ENCODE peak calls at places on chromosomes 16 and 17, in eight cellular contexts. V, G, W, D, C, U, A and B are unnamed samples.

GRCh38 chr16:79381552-79382042 is 218.9 kb downstream of the MAF start:
- DNase-seq in V (no peak), G (no peak), W (no peak), D (peak), C (no peak), U (no peak), A (peak), B (no peak)

GRCh38 chr17:80630721-80631120 is 86.1 kb downstream of the RPTOR start:
- DNase-seq in V (no peak), G (no peak), W (no peak), D (no peak), C (no peak), U (no peak), A (no peak), B (no peak)

GRCh38 chr17:75628425-75628824 is 4.8 kb upstream of the SMIM5 start:
- DNase-seq in V (no peak), G (no peak), W (no peak), D (no peak), C (no peak), U (no peak), A (no peak), B (no peak)

GRCh38 chr17:47291242-47291873 is 32.4 kb upstream of the EFCAB13 start:
- DNase-seq in V (no peak), G (no peak), W (no peak), D (no peak), C (no peak), U (no peak), A (no peak), B (no peak)

GRCh38 chr16:66416136-66416535 is 11.0 kb upstream of the BEAN1 start:
- DNase-seq in V (no peak), G (no peak), W (no peak), D (peak), C (no peak), U (no peak), A (no peak), B (peak)

GRCh38 chr17:52410781-52411180 is 252.3 kb upstream of the CA10 start:
- DNase-seq in V (no peak), G (peak), W (no peak), D (no peak), C (no peak), U (no peak), A (no peak), B (no peak)

GRCh38 chr16:86874141-86874540 is 295.8 kb downstream of the FOXL1 start:
- DNase-seq in V (no peak), G (peak), W (no peak), D (peak), C (no peak), U (no peak), A (no peak), B (peak)

GRCh38 chr17:14940112-14940945 is 324.8 kb downstream of the PMP22 start:
- DNase-seq in V (no peak), G (no peak), W (no peak), D (no peak), C (no peak), U (no peak), A (no peak), B (no peak)

GRCh38 chr17:42761638-42762037 is 611 bp downstream of the RAMP2 start:
- DNase-seq in V (no peak), G (no peak), W (no peak), D (no peak), C (no peak), U (no peak), A (no peak), B (no peak)

GRCh38 chr17:63881935-63882601 is at the start of gene GH2:
- DNase-seq in V (no peak), G (peak), W (peak), D (peak), C (no peak), U (no peak), A (no peak), B (peak)

GRCh38 chr16:80580109-80580832 is 39.5 kb downstream of the DYNLRB2 start:
- DNase-seq in V (no peak), G (no peak), W (peak), D (peak), C (no peak), U (no peak), A (no peak), B (peak)

GRCh38 chr16:61987474-61988012 is 48.7 kb downstream of the CDH8 start:
- DNase-seq in V (no peak), G (no peak), W (no peak), D (no peak), C (no peak), U (no peak), A (no peak), B (no peak)

GRCh38 chr16:86513471-86514277 is 3.3 kb downstream of the FOXF1 start:
- DNase-seq in V (no peak), G (no peak), W (no peak), D (no peak), C (no peak), U (no peak), A (no peak), B (no peak)

GRCh38 chr16:57533618-57534336 is 2.6 kb downstream of the CCDC102A start:
- DNase-seq in V (no peak), G (no peak), W (no peak), D (peak), C (peak), U (no peak), A (no peak), B (no peak)

GRCh38 chr17:76477576-76477975 is 10.2 kb downstream of the AANAT start:
- DNase-seq in V (no peak), G (no peak), W (no peak), D (no peak), C (no peak), U (no peak), A (no peak), B (no peak)

GRCh38 chr17:45040459-45040858 is 11.0 kb downstream of the DCAKD start:
- DNase-seq in V (peak), G (no peak), W (no peak), D (no peak), C (no peak), U (no peak), A (no peak), B (no peak)

GRCh38 chr16:54145881-54146280 is 140.7 kb downstream of the IRX3 start:
- DNase-seq in V (no peak), G (no peak), W (no peak), D (no peak), C (no peak), U (no peak), A (no peak), B (no peak)

GRCh38 chr16:2329532-2329931 is 11.0 kb downstream of the ABCA3 start:
- DNase-seq in V (no peak), G (no peak), W (no peak), D (no peak), C (no peak), U (no peak), A (no peak), B (no peak)

GRCh38 chr16:14497245-14498082 is 132.6 kb downstream of the PARN start:
- DNase-seq in V (no peak), G (no peak), W (no peak), D (no peak), C (no peak), U (no peak), A (no peak), B (no peak)

GRCh38 chr17:74089869-74090464 is 113.5 kb upstream of the RPL38 start:
- DNase-seq in V (no peak), G (peak), W (peak), D (peak), C (no peak), U (no peak), A (peak), B (peak)

GRCh38 chr16:595942-596735 is 6.3 kb downstream of the RAB40C start:
- DNase-seq in V (no peak), G (no peak), W (no peak), D (no peak), C (no peak), U (no peak), A (no peak), B (no peak)

GRCh38 chr16:15811778-15812750 is 44.8 kb downstream of the MYH11 start:
- DNase-seq in V (no peak), G (no peak), W (peak), D (peak), C (no peak), U (no peak), A (no peak), B (peak)

GRCh38 chr17:64461788-64462187 is 12.9 kb downstream of the MILR1 start:
- DNase-seq in V (no peak), G (no peak), W (no peak), D (no peak), C (no peak), U (no peak), A (no peak), B (no peak)

GRCh38 chr17:57945999-57946797 is 9.0 kb downstream of the CUEDC1 start:
- DNase-seq in V (no peak), G (no peak), W (peak), D (peak), C (no peak), U (no peak), A (no peak), B (peak)

GRCh38 chr17:18039535-18040286 is 503 bp downstream of the GID4 start:
- DNase-seq in V (peak), G (no peak), W (peak), D (peak), C (peak), U (no peak), A (peak), B (peak)

GRCh38 chr17:17752822-17753448 is 71.7 kb downstream of the RAI1 start:
- DNase-seq in V (no peak), G (no peak), W (no peak), D (peak), C (no peak), U (no peak), A (peak), B (no peak)

GRCh38 chr17:17718251-17718650 is 37.0 kb downstream of the RAI1 start:
- DNase-seq in V (no peak), G (no peak), W (no peak), D (no peak), C (no peak), U (no peak), A (no peak), B (no peak)

GRCh38 chr17:68061512-68062313 is 26.2 kb downstream of the KPNA2 start:
- DNase-seq in V (no peak), G (no peak), W (no peak), D (peak), C (no peak), U (no peak), A (no peak), B (peak)

GRCh38 chr17:78133971-78134898 is 3.7 kb downstream of the TMC8 start:
- DNase-seq in V (peak), G (peak), W (peak), D (no peak), C (peak), U (no peak), A (no peak), B (peak)

GRCh38 chr16:83971165-83972130 is 3.4 kb downstream of the NECAB2 start:
- DNase-seq in V (no peak), G (no peak), W (no peak), D (no peak), C (no peak), U (no peak), A (no peak), B (no peak)

GRCh38 chr17:48605991-48606891 is 1.5 kb upstream of the HOXB6 start:
- DNase-seq in V (no peak), G (no peak), W (no peak), D (no peak), C (no peak), U (no peak), A (no peak), B (no peak)

GRCh38 chr17:12097326-12097725 is 76.6 kb downstream of the MAP2K4 start:
- DNase-seq in V (no peak), G (no peak), W (no peak), D (no peak), C (no peak), U (no peak), A (no peak), B (no peak)

GRCh38 chr17:37770631-37771518 is 26.0 kb upstream of the HNF1B start:
- DNase-seq in V (no peak), G (peak), W (peak), D (peak), C (peak), U (no peak), A (peak), B (peak)

GRCh38 chr17:44345497-44346026 is 460 bp downstream of the GRN start:
- DNase-seq in V (no peak), G (peak), W (peak), D (peak), C (peak), U (no peak), A (peak), B (peak)

GRCh38 chr16:30000768-30001631 is 5.0 kb downstream of the INO80E start:
- DNase-seq in V (peak), G (no peak), W (no peak), D (no peak), C (no peak), U (no peak), A (no peak), B (no peak)

GRCh38 chr17:78991906-78992532 is 12.3 kb upstream of the LGALS3BP start:
- DNase-seq in V (peak), G (no peak), W (no peak), D (no peak), C (no peak), U (no peak), A (no peak), B (no peak)

GRCh38 chr17:83136931-83137330 is 57.5 kb downstream of the METRNL start:
- DNase-seq in V (no peak), G (no peak), W (no peak), D (no peak), C (no peak), U (no peak), A (no peak), B (no peak)

GRCh38 chr16:87064731-87065720 is 252.2 kb downstream of the C16orf95 start:
- DNase-seq in V (no peak), G (no peak), W (no peak), D (no peak), C (no peak), U (no peak), A (no peak), B (no peak)